ENCODE peak calls at places on chromosomes 7 and 10, in six cellular contexts. A, G, U, S, O and T are unnamed samples.

GRCh38 chr10:1089017-1089689 is 33.0 kb downstream of the WDR37 start:
- DNase-seq in S (no peak), A (no peak), O (no peak), U (no peak), G (no peak), T (no peak)

GRCh38 chr7:45656431-45656830 is 82.3 kb downstream of the ADCY1 start:
- DNase-seq in S (no peak), U (no peak), O (no peak), G (no peak), A (no peak), T (no peak)

GRCh38 chr7:25849361-25850184 is 302.4 kb upstream of the NFE2L3 start:
- DNase-seq in A (no peak), S (peak), G (peak), O (peak), U (peak), T (peak)

GRCh38 chr10:114504769-114505579 is 100.7 kb upstream of the AFAP1L2 start:
- DNase-seq in A (no peak), S (peak), G (peak), O (peak), U (no peak), T (peak)

GRCh38 chr7:38034062-38034907 is 113.8 kb downstream of the EPDR1 start:
- DNase-seq in G (no peak), A (peak), S (no peak), O (no peak), U (no peak), T (peak)

GRCh38 chr10:27890971-27891370 is 107.9 kb downstream of the ODAD2 start:
- DNase-seq in O (no peak), U (no peak), A (no peak), S (no peak), G (peak), T (peak)

GRCh38 chr10:58755688-58756087 is 243.0 kb downstream of the BICC1 start:
- DNase-seq in S (peak), A (no peak), G (peak), O (no peak), U (peak), T (peak)

GRCh38 chr7:28078036-28078901 is 102.3 kb downstream of the JAZF1 start:
- DNase-seq in S (no peak), U (peak), A (peak), O (no peak), G (peak), T (peak)

GRCh38 chr10:4512557-4513286 is 313.3 kb upstream of the AKR1E2 start:
- DNase-seq in G (peak), A (peak), U (peak), S (no peak), O (peak), T (peak)

GRCh38 chr7:95334434-95334833 is 10.1 kb upstream of the PON1 start:
- DNase-seq in S (no peak), U (no peak), G (peak), A (no peak), O (no peak), T (no peak)

GRCh38 chr7:30678805-30679204 is 3.5 kb downstream of the CRHR2 start:
- DNase-seq in S (no peak), O (no peak), U (no peak), A (no peak), G (no peak), T (no peak)

GRCh38 chr10:112539340-112539739 is 92.3 kb downstream of the VTI1A start:
- DNase-seq in S (peak), U (no peak), A (no peak), G (no peak), O (no peak), T (no peak)

GRCh38 chr7:73834626-73835191 is 3.9 kb downstream of the CLDN4 start:
- DNase-seq in G (no peak), U (no peak), A (peak), S (no peak), O (no peak), T (no peak)

GRCh38 chr7:126001344-126001743 is 1071.7 kb upstream of the POT1 start:
- DNase-seq in U (no peak), A (no peak), G (no peak), S (no peak), O (no peak), T (no peak)

GRCh38 chr7:116097365-116098009 is 66.9 kb upstream of the TFEC start:
- DNase-seq in S (peak), O (no peak), G (peak), A (no peak), U (peak), T (peak)

GRCh38 chr10:72257051-72257892 is 16.5 kb upstream of the DDIT4 start:
- DNase-seq in G (no peak), O (no peak), U (no peak), A (no peak), S (no peak), T (no peak)

GRCh38 chr10:114777415-114777814 is 44.2 kb upstream of the FHIP2A start:
- DNase-seq in G (no peak), U (no peak), O (no peak), S (no peak), A (no peak), T (no peak)

GRCh38 chr10:133465950-133466474 is 12.3 kb downstream of the SCART1 start:
- DNase-seq in O (no peak), U (no peak), G (no peak), S (no peak), A (no peak), T (no peak)

GRCh38 chr10:102596506-102596971 is 47.7 kb upstream of the TRIM8 start:
- DNase-seq in A (peak), O (no peak), U (peak), S (peak), G (peak), T (peak)

GRCh38 chr7:80827238-80827633 is 91.6 kb downstream of the SEMA3C start:
- DNase-seq in G (no peak), A (no peak), U (no peak), O (no peak), S (no peak), T (no peak)

GRCh38 chr10:70331486-70332268 is 47.9 kb upstream of the NPFFR1 start:
- DNase-seq in U (peak), A (peak), S (peak), G (peak), O (peak), T (peak)

GRCh38 chr10:60417024-60417423 is 27.3 kb upstream of the ANK3 start:
- DNase-seq in G (peak), A (no peak), U (no peak), O (no peak), S (no peak), T (no peak)

GRCh38 chr7:94669773-94670495 is 14.0 kb upstream of the SGCE start:
- DNase-seq in A (no peak), G (no peak), O (no peak), U (no peak), S (no peak), T (no peak)

GRCh38 chr7:133742709-133743538 is 384.2 kb upstream of the LRGUK start:
- DNase-seq in G (peak), A (peak), U (peak), O (peak), S (no peak), T (no peak)

GRCh38 chr7:155184923-155185322 is 112.8 kb upstream of the INSIG1 start:
- DNase-seq in A (no peak), O (no peak), G (no peak), S (no peak), U (peak), T (no peak)

GRCh38 chr7:12968836-12969422 is 281.5 kb downstream of the ARL4A start:
- DNase-seq in U (no peak), S (no peak), A (no peak), G (no peak), O (no peak), T (no peak)

GRCh38 chr10:75654171-75654772 is 222.8 kb downstream of the LRMDA start:
- DNase-seq in S (no peak), A (no peak), U (no peak), G (peak), O (no peak), T (peak)